ENCODE peak calls at places on chromosome 4, in four cellular contexts. One of them, this sample, is unnamed.

GRCh38 chr4:166228112-166228511 is 355.1 kb downstream of the TLL1 start:
- DNase-seq in adipocyte: no peak
- DNase-seq in stimulated activated CD8-positive, alpha-beta memory T cell treated with anti-CD3 and anti-CD28 coated beads, Interleukin-4, amount 100 ng/mL, for 4 hours: no peak
- DNase-seq in activated CD8-positive, alpha-beta T cell treated with anti-CD3 and anti-CD28 coated beads, Interleukin-2, amount 10 ng/mL, durations not matched to agents 7 days and 5 days: no peak
- DNase-seq in this sample: no peak

GRCh38 chr4:121190389-121190788 is 26.3 kb upstream of the TNIP3 start:
- DNase-seq in adipocyte: no peak
- DNase-seq in stimulated activated CD8-positive, alpha-beta memory T cell treated with anti-CD3 and anti-CD28 coated beads, Interleukin-4, amount 100 ng/mL, for 4 hours: no peak
- DNase-seq in activated CD8-positive, alpha-beta T cell treated with anti-CD3 and anti-CD28 coated beads, Interleukin-2, amount 10 ng/mL, durations not matched to agents 7 days and 5 days: no peak
- DNase-seq in this sample: no peak

GRCh38 chr4:168618577-168619265 is 121.9 kb downstream of the PALLD start:
- DNase-seq in stimulated activated CD8-positive, alpha-beta memory T cell treated with anti-CD3 and anti-CD28 coated beads, Interleukin-4, amount 100 ng/mL, for 4 hours: no peak
- DNase-seq in activated CD8-positive, alpha-beta T cell treated with anti-CD3 and anti-CD28 coated beads, Interleukin-2, amount 10 ng/mL, durations not matched to agents 7 days and 5 days: no peak
- DNase-seq in adipocyte: peak
- DNase-seq in this sample: no peak

GRCh38 chr4:124583797-124584196 is 128.7 kb downstream of the ANKRD50 start:
- DNase-seq in stimulated activated CD8-positive, alpha-beta memory T cell treated with anti-CD3 and anti-CD28 coated beads, Interleukin-4, amount 100 ng/mL, for 4 hours: no peak
- DNase-seq in adipocyte: no peak
- DNase-seq in activated CD8-positive, alpha-beta T cell treated with anti-CD3 and anti-CD28 coated beads, Interleukin-2, amount 10 ng/mL, durations not matched to agents 7 days and 5 days: no peak
- DNase-seq in this sample: no peak

GRCh38 chr4:121977251-121978168 is 25.6 kb upstream of the TRPC3 start:
- DNase-seq in adipocyte: peak
- DNase-seq in stimulated activated CD8-positive, alpha-beta memory T cell treated with anti-CD3 and anti-CD28 coated beads, Interleukin-4, amount 100 ng/mL, for 4 hours: no peak
- DNase-seq in activated CD8-positive, alpha-beta T cell treated with anti-CD3 and anti-CD28 coated beads, Interleukin-2, amount 10 ng/mL, durations not matched to agents 7 days and 5 days: no peak
- DNase-seq in this sample: no peak

GRCh38 chr4:185335579-185335978 is 60.1 kb downstream of the LRP2BP start:
- DNase-seq in stimulated activated CD8-positive, alpha-beta memory T cell treated with anti-CD3 and anti-CD28 coated beads, Interleukin-4, amount 100 ng/mL, for 4 hours: no peak
- DNase-seq in adipocyte: no peak
- DNase-seq in activated CD8-positive, alpha-beta T cell treated with anti-CD3 and anti-CD28 coated beads, Interleukin-2, amount 10 ng/mL, durations not matched to agents 7 days and 5 days: no peak
- DNase-seq in this sample: no peak

GRCh38 chr4:74109116-74109791 is 10.3 kb upstream of the CXCL2 start:
- DNase-seq in adipocyte: peak
- DNase-seq in stimulated activated CD8-positive, alpha-beta memory T cell treated with anti-CD3 and anti-CD28 coated beads, Interleukin-4, amount 100 ng/mL, for 4 hours: no peak
- DNase-seq in activated CD8-positive, alpha-beta T cell treated with anti-CD3 and anti-CD28 coated beads, Interleukin-2, amount 10 ng/mL, durations not matched to agents 7 days and 5 days: no peak
- DNase-seq in this sample: peak

GRCh38 chr4:139552506-139552905 is 3.5 kb downstream of the SETD7 start:
- DNase-seq in stimulated activated CD8-positive, alpha-beta memory T cell treated with anti-CD3 and anti-CD28 coated beads, Interleukin-4, amount 100 ng/mL, for 4 hours: no peak
- DNase-seq in activated CD8-positive, alpha-beta T cell treated with anti-CD3 and anti-CD28 coated beads, Interleukin-2, amount 10 ng/mL, durations not matched to agents 7 days and 5 days: no peak
- DNase-seq in adipocyte: peak
- DNase-seq in this sample: no peak

GRCh38 chr4:2256781-2257191 is 5.1 kb downstream of the MXD4 start:
- DNase-seq in stimulated activated CD8-positive, alpha-beta memory T cell treated with anti-CD3 and anti-CD28 coated beads, Interleukin-4, amount 100 ng/mL, for 4 hours: no peak
- DNase-seq in activated CD8-positive, alpha-beta T cell treated with anti-CD3 and anti-CD28 coated beads, Interleukin-2, amount 10 ng/mL, durations not matched to agents 7 days and 5 days: no peak
- DNase-seq in adipocyte: no peak
- DNase-seq in this sample: peak

GRCh38 chr4:88240297-88240714 is 44.1 kb downstream of the PPM1K start:
- DNase-seq in activated CD8-positive, alpha-beta T cell treated with anti-CD3 and anti-CD28 coated beads, Interleukin-2, amount 10 ng/mL, durations not matched to agents 7 days and 5 days: no peak
- DNase-seq in adipocyte: no peak
- DNase-seq in stimulated activated CD8-positive, alpha-beta memory T cell treated with anti-CD3 and anti-CD28 coated beads, Interleukin-4, amount 100 ng/mL, for 4 hours: no peak
- DNase-seq in this sample: no peak

GRCh38 chr4:150332086-150332485 is 249.9 kb upstream of the MAB21L2 start:
- DNase-seq in stimulated activated CD8-positive, alpha-beta memory T cell treated with anti-CD3 and anti-CD28 coated beads, Interleukin-4, amount 100 ng/mL, for 4 hours: no peak
- DNase-seq in activated CD8-positive, alpha-beta T cell treated with anti-CD3 and anti-CD28 coated beads, Interleukin-2, amount 10 ng/mL, durations not matched to agents 7 days and 5 days: no peak
- DNase-seq in adipocyte: no peak
- DNase-seq in this sample: no peak

GRCh38 chr4:41602886-41603503 is 65.0 kb downstream of the LIMCH1 start:
- DNase-seq in stimulated activated CD8-positive, alpha-beta memory T cell treated with anti-CD3 and anti-CD28 coated beads, Interleukin-4, amount 100 ng/mL, for 4 hours: no peak
- DNase-seq in activated CD8-positive, alpha-beta T cell treated with anti-CD3 and anti-CD28 coated beads, Interleukin-2, amount 10 ng/mL, durations not matched to agents 7 days and 5 days: no peak
- DNase-seq in adipocyte: no peak
- DNase-seq in this sample: no peak

GRCh38 chr4:117447925-117448324 is 362.5 kb upstream of the TRAM1L1 start:
- DNase-seq in activated CD8-positive, alpha-beta T cell treated with anti-CD3 and anti-CD28 coated beads, Interleukin-2, amount 10 ng/mL, durations not matched to agents 7 days and 5 days: peak
- DNase-seq in stimulated activated CD8-positive, alpha-beta memory T cell treated with anti-CD3 and anti-CD28 coated beads, Interleukin-4, amount 100 ng/mL, for 4 hours: no peak
- DNase-seq in adipocyte: no peak
- DNase-seq in this sample: peak

GRCh38 chr4:13777341-13777740 is 149.8 kb upstream of the BOD1L1 start:
- DNase-seq in stimulated activated CD8-positive, alpha-beta memory T cell treated with anti-CD3 and anti-CD28 coated beads, Interleukin-4, amount 100 ng/mL, for 4 hours: no peak
- DNase-seq in activated CD8-positive, alpha-beta T cell treated with anti-CD3 and anti-CD28 coated beads, Interleukin-2, amount 10 ng/mL, durations not matched to agents 7 days and 5 days: no peak
- DNase-seq in adipocyte: no peak
- DNase-seq in this sample: no peak

GRCh38 chr4:1608821-1609500 is 75.2 kb downstream of the FAM53A start:
- DNase-seq in stimulated activated CD8-positive, alpha-beta memory T cell treated with anti-CD3 and anti-CD28 coated beads, Interleukin-4, amount 100 ng/mL, for 4 hours: no peak
- DNase-seq in adipocyte: no peak
- DNase-seq in activated CD8-positive, alpha-beta T cell treated with anti-CD3 and anti-CD28 coated beads, Interleukin-2, amount 10 ng/mL, durations not matched to agents 7 days and 5 days: no peak
- DNase-seq in this sample: no peak

GRCh38 chr4:169307581-169307980 is 36.8 kb upstream of the SH3RF1 start:
- DNase-seq in activated CD8-positive, alpha-beta T cell treated with anti-CD3 and anti-CD28 coated beads, Interleukin-2, amount 10 ng/mL, durations not matched to agents 7 days and 5 days: no peak
- DNase-seq in adipocyte: no peak
- DNase-seq in stimulated activated CD8-positive, alpha-beta memory T cell treated with anti-CD3 and anti-CD28 coated beads, Interleukin-4, amount 100 ng/mL, for 4 hours: no peak
- DNase-seq in this sample: no peak

GRCh38 chr4:38386011-38386551 is 277.9 kb upstream of the KLF3 start:
- DNase-seq in activated CD8-positive, alpha-beta T cell treated with anti-CD3 and anti-CD28 coated beads, Interleukin-2, amount 10 ng/mL, durations not matched to agents 7 days and 5 days: no peak
- DNase-seq in adipocyte: no peak
- DNase-seq in stimulated activated CD8-positive, alpha-beta memory T cell treated with anti-CD3 and anti-CD28 coated beads, Interleukin-4, amount 100 ng/mL, for 4 hours: no peak
- DNase-seq in this sample: no peak

GRCh38 chr4:88063634-88064296 is 56.3 kb downstream of the PKD2 start:
- DNase-seq in adipocyte: no peak
- DNase-seq in activated CD8-positive, alpha-beta T cell treated with anti-CD3 and anti-CD28 coated beads, Interleukin-2, amount 10 ng/mL, durations not matched to agents 7 days and 5 days: no peak
- DNase-seq in stimulated activated CD8-positive, alpha-beta memory T cell treated with anti-CD3 and anti-CD28 coated beads, Interleukin-4, amount 100 ng/mL, for 4 hours: no peak
- DNase-seq in this sample: no peak

GRCh38 chr4:2673157-2673556 is 83.0 kb downstream of the TNIP2 start:
- DNase-seq in adipocyte: no peak
- DNase-seq in activated CD8-positive, alpha-beta T cell treated with anti-CD3 and anti-CD28 coated beads, Interleukin-2, amount 10 ng/mL, durations not matched to agents 7 days and 5 days: no peak
- DNase-seq in stimulated activated CD8-positive, alpha-beta memory T cell treated with anti-CD3 and anti-CD28 coated beads, Interleukin-4, amount 100 ng/mL, for 4 hours: no peak
- DNase-seq in this sample: no peak

GRCh38 chr4:138669479-138670165 is 346.0 kb upstream of the NOCT start:
- DNase-seq in activated CD8-positive, alpha-beta T cell treated with anti-CD3 and anti-CD28 coated beads, Interleukin-2, amount 10 ng/mL, durations not matched to agents 7 days and 5 days: no peak
- DNase-seq in adipocyte: peak
- DNase-seq in stimulated activated CD8-positive, alpha-beta memory T cell treated with anti-CD3 and anti-CD28 coated beads, Interleukin-4, amount 100 ng/mL, for 4 hours: no peak
- DNase-seq in this sample: no peak

GRCh38 chr4:52273885-52274284 is 222.8 kb downstream of the SPATA18 start:
- DNase-seq in adipocyte: no peak
- DNase-seq in activated CD8-positive, alpha-beta T cell treated with anti-CD3 and anti-CD28 coated beads, Interleukin-2, amount 10 ng/mL, durations not matched to agents 7 days and 5 days: no peak
- DNase-seq in stimulated activated CD8-positive, alpha-beta memory T cell treated with anti-CD3 and anti-CD28 coated beads, Interleukin-4, amount 100 ng/mL, for 4 hours: no peak
- DNase-seq in this sample: no peak

GRCh38 chr4:109673303-109673702 is 29.9 kb downstream of the CASP6 start:
- DNase-seq in adipocyte: no peak
- DNase-seq in stimulated activated CD8-positive, alpha-beta memory T cell treated with anti-CD3 and anti-CD28 coated beads, Interleukin-4, amount 100 ng/mL, for 4 hours: no peak
- DNase-seq in activated CD8-positive, alpha-beta T cell treated with anti-CD3 and anti-CD28 coated beads, Interleukin-2, amount 10 ng/mL, durations not matched to agents 7 days and 5 days: no peak
- DNase-seq in this sample: no peak

GRCh38 chr4:70721747-70722146 is at the start of gene RUFY3:
- DNase-seq in activated CD8-positive, alpha-beta T cell treated with anti-CD3 and anti-CD28 coated beads, Interleukin-2, amount 10 ng/mL, durations not matched to agents 7 days and 5 days: no peak
- DNase-seq in stimulated activated CD8-positive, alpha-beta memory T cell treated with anti-CD3 and anti-CD28 coated beads, Interleukin-4, amount 100 ng/mL, for 4 hours: no peak
- DNase-seq in adipocyte: peak
- DNase-seq in this sample: no peak

GRCh38 chr4:15659768-15660394 is 4.7 kb upstream of the FBXL5 start:
- DNase-seq in activated CD8-positive, alpha-beta T cell treated with anti-CD3 and anti-CD28 coated beads, Interleukin-2, amount 10 ng/mL, durations not matched to agents 7 days and 5 days: no peak
- DNase-seq in stimulated activated CD8-positive, alpha-beta memory T cell treated with anti-CD3 and anti-CD28 coated beads, Interleukin-4, amount 100 ng/mL, for 4 hours: no peak
- DNase-seq in adipocyte: peak
- DNase-seq in this sample: no peak

GRCh38 chr4:14043203-14043602 is 415.7 kb upstream of the BOD1L1 start:
- DNase-seq in adipocyte: no peak
- DNase-seq in activated CD8-positive, alpha-beta T cell treated with anti-CD3 and anti-CD28 coated beads, Interleukin-2, amount 10 ng/mL, durations not matched to agents 7 days and 5 days: no peak
- DNase-seq in stimulated activated CD8-positive, alpha-beta memory T cell treated with anti-CD3 and anti-CD28 coated beads, Interleukin-4, amount 100 ng/mL, for 4 hours: no peak
- DNase-seq in this sample: no peak

GRCh38 chr4:139312552-139313332 is 10.5 kb upstream of the NDUFC1 start:
- DNase-seq in stimulated activated CD8-positive, alpha-beta memory T cell treated with anti-CD3 and anti-CD28 coated beads, Interleukin-4, amount 100 ng/mL, for 4 hours: no peak
- DNase-seq in adipocyte: peak
- DNase-seq in activated CD8-positive, alpha-beta T cell treated with anti-CD3 and anti-CD28 coated beads, Interleukin-2, amount 10 ng/mL, durations not matched to agents 7 days and 5 days: no peak
- DNase-seq in this sample: no peak

GRCh38 chr4:2637956-2638552 is 101.6 kb downstream of the FAM193A start:
- DNase-seq in adipocyte: no peak
- DNase-seq in stimulated activated CD8-positive, alpha-beta memory T cell treated with anti-CD3 and anti-CD28 coated beads, Interleukin-4, amount 100 ng/mL, for 4 hours: no peak
- DNase-seq in activated CD8-positive, alpha-beta T cell treated with anti-CD3 and anti-CD28 coated beads, Interleukin-2, amount 10 ng/mL, durations not matched to agents 7 days and 5 days: no peak
- DNase-seq in this sample: no peak

GRCh38 chr4:903066-904046 is 28.8 kb downstream of the GAK start:
- DNase-seq in adipocyte: no peak
- DNase-seq in activated CD8-positive, alpha-beta T cell treated with anti-CD3 and anti-CD28 coated beads, Interleukin-2, amount 10 ng/mL, durations not matched to agents 7 days and 5 days: no peak
- DNase-seq in stimulated activated CD8-positive, alpha-beta memory T cell treated with anti-CD3 and anti-CD28 coated beads, Interleukin-4, amount 100 ng/mL, for 4 hours: no peak
- DNase-seq in this sample: no peak

GRCh38 chr4:182678590-182678989 is 238.6 kb downstream of the DCTD start:
- DNase-seq in adipocyte: no peak
- DNase-seq in activated CD8-positive, alpha-beta T cell treated with anti-CD3 and anti-CD28 coated beads, Interleukin-2, amount 10 ng/mL, durations not matched to agents 7 days and 5 days: no peak
- DNase-seq in stimulated activated CD8-positive, alpha-beta memory T cell treated with anti-CD3 and anti-CD28 coated beads, Interleukin-4, amount 100 ng/mL, for 4 hours: no peak
- DNase-seq in this sample: no peak

GRCh38 chr4:2937146-2937857 is 25.9 kb downstream of the NOP14 start:
- DNase-seq in activated CD8-positive, alpha-beta T cell treated with anti-CD3 and anti-CD28 coated beads, Interleukin-2, amount 10 ng/mL, durations not matched to agents 7 days and 5 days: no peak
- DNase-seq in adipocyte: no peak
- DNase-seq in stimulated activated CD8-positive, alpha-beta memory T cell treated with anti-CD3 and anti-CD28 coated beads, Interleukin-4, amount 100 ng/mL, for 4 hours: no peak
- DNase-seq in this sample: no peak

GRCh38 chr4:184953971-184954370 is 64.3 kb upstream of the HELT start:
- DNase-seq in adipocyte: no peak
- DNase-seq in stimulated activated CD8-positive, alpha-beta memory T cell treated with anti-CD3 and anti-CD28 coated beads, Interleukin-4, amount 100 ng/mL, for 4 hours: no peak
- DNase-seq in activated CD8-positive, alpha-beta T cell treated with anti-CD3 and anti-CD28 coated beads, Interleukin-2, amount 10 ng/mL, durations not matched to agents 7 days and 5 days: no peak
- DNase-seq in this sample: peak

GRCh38 chr4:123350191-123350544 is 46.4 kb upstream of the SPRY1 start:
- DNase-seq in activated CD8-positive, alpha-beta T cell treated with anti-CD3 and anti-CD28 coated beads, Interleukin-2, amount 10 ng/mL, durations not matched to agents 7 days and 5 days: peak
- DNase-seq in stimulated activated CD8-positive, alpha-beta memory T cell treated with anti-CD3 and anti-CD28 coated beads, Interleukin-4, amount 100 ng/mL, for 4 hours: no peak
- DNase-seq in adipocyte: peak
- DNase-seq in this sample: no peak